ENCODE peak calls at places on chromosomes 2 and 18, in nine cellular contexts. L, N, E, W, T, J, Q, K and U are unnamed samples.

GRCh38 chr18:13175754-13176210 is 42.8 kb upstream of the LDLRAD4 start:
- DNase-seq in J (no peak), Q (no peak), E (no peak), N (peak; percentile 28), L (no peak), W (no peak), T (no peak), K (no peak), U (no peak)

GRCh38 chr2:109324859-109325258 is 195.9 kb downstream of the SH3RF3 start:
- DNase-seq in W (no peak), N (no peak), Q (no peak), J (no peak), E (no peak), K (no peak), T (no peak), L (no peak), U (peak; percentile 97)

GRCh38 chr2:238728322-238729260 is 119.3 kb upstream of the TWIST2 start:
- DNase-seq in W (no peak), E (no peak), N (no peak), J (no peak), T (no peak), K (no peak), Q (no peak), L (no peak), U (peak; percentile 83)

GRCh38 chr2:33276868-33277503 is 199.5 kb upstream of the RASGRP3 start:
- DNase-seq in T (no peak), L (no peak), Q (no peak), J (no peak), K (no peak), W (no peak), E (no peak), N (no peak), U (no peak)

GRCh38 chr18:36843784-36844183 is 14.9 kb downstream of the KIAA1328 start:
- DNase-seq in L (no peak), E (no peak), W (no peak), N (no peak), T (no peak), K (no peak), Q (no peak), J (no peak), U (no peak)

GRCh38 chr2:240742602-240743095 is 51.0 kb downstream of the AQP12A start:
- DNase-seq in Q (no peak), E (no peak), J (peak; percentile 62), N (no peak), T (no peak), L (no peak), W (no peak), K (no peak), U (no peak)

GRCh38 chr2:11357428-11357972 is 13.1 kb upstream of the ROCK2 start:
- DNase-seq in E (no peak), Q (no peak), N (no peak), W (no peak), J (no peak), L (no peak), T (no peak), K (no peak), U (no peak)

GRCh38 chr2:239327536-239328305 is 73.1 kb downstream of the HDAC4 start:
- DNase-seq in E (no peak), J (no peak), W (no peak), K (no peak), Q (no peak), L (no peak), T (no peak), N (no peak), U (no peak)

GRCh38 chr18:25921677-25922421 is 168.6 kb downstream of the SS18 start:
- DNase-seq in W (peak; percentile 17), N (peak; percentile 87), Q (no peak), J (no peak), K (peak; percentile 21), T (no peak), E (no peak), L (no peak), U (no peak)

GRCh38 chr2:186422226-186422625 is 63.8 kb upstream of the ZC3H15 start:
- DNase-seq in W (no peak), E (no peak), K (no peak), T (peak; percentile 17), Q (no peak), L (no peak), J (no peak), N (no peak), U (peak; percentile 93)